ENCODE peak calls at places on chromosome 15, in six cellular contexts. Z is stimulated activated naive B cell treated with anti-CD40 and anti-IgM and Interleukin-4, amounts not matched to agents 10 μg/mL and 1 μg/mL and 100 μg/mL, for 72 hours; M is posterior vena cava; O is NAMALWA; I is NCI-H510A treated with DMSO at 0.1 percent for 48 hours; B is omental fat pad. A is an unnamed sample.

GRCh38 chr15:70047386-70048195 is 50.1 kb downstream of the TLE3 start:
- DNase-seq in B (no peak), I (no peak), O (no peak), M (peak; percentile 78), Z (no peak), A (no peak)

GRCh38 chr15:87656373-87656772 is 600.2 kb downstream of the NTRK3 start:
- DNase-seq in B (no peak), Z (no peak), I (no peak), O (no peak), M (no peak), A (no peak)

GRCh38 chr15:73030280-73030679 is 22.0 kb upstream of the NEO1 start:
- DNase-seq in I (peak; percentile 14), B (no peak), O (no peak), Z (no peak), M (no peak), A (no peak)

GRCh38 chr15:91941871-91942270 is 88.4 kb downstream of the SLCO3A1 start:
- DNase-seq in Z (no peak), I (no peak), M (no peak), O (no peak), B (no peak), A (no peak)

GRCh38 chr15:99430881-99431401 is 134.8 kb upstream of the MEF2A start:
- DNase-seq in B (peak; percentile 18), M (peak; percentile 62), O (no peak), I (no peak), Z (no peak), A (no peak)

GRCh38 chr15:36755341-36755740 is 175.9 kb downstream of the CDIN1 start:
- DNase-seq in O (no peak), M (no peak), Z (no peak), I (no peak), B (no peak), A (no peak)

GRCh38 chr15:93321881-93322282 is 232.9 kb upstream of the RGMA start:
- DNase-seq in B (no peak), I (no peak), Z (no peak), M (no peak), O (no peak), A (no peak)

GRCh38 chr15:65373163-65373651 is 4.6 kb downstream of the IGDCC3 start:
- DNase-seq in B (no peak), M (peak; percentile 65), O (no peak), Z (no peak), I (no peak), A (no peak)

GRCh38 chr15:92095691-92096090 is 242.2 kb downstream of the SLCO3A1 start:
- DNase-seq in I (no peak), Z (no peak), O (no peak), M (no peak), B (no peak), A (peak; percentile 31)

GRCh38 chr15:57425842-57426241 is 49.5 kb downstream of the CGNL1 start:
- DNase-seq in M (no peak), O (no peak), I (no peak), B (no peak), Z (no peak), A (no peak)

GRCh38 chr15:52653451-52653964 is 25.7 kb downstream of the ATOSA start:
- DNase-seq in Z (no peak), M (no peak), O (no peak), B (no peak), I (peak; percentile 17), A (no peak)

GRCh38 chr15:78341057-78341763 is 1.1 kb downstream of the CRABP1 start:
- DNase-seq in B (no peak), Z (no peak), I (no peak), O (no peak), M (peak; percentile 77), A (no peak)

GRCh38 chr15:49521802-49522201 is 98.8 kb downstream of the FGF7 start:
- DNase-seq in O (no peak), B (no peak), M (no peak), I (no peak), Z (no peak), A (no peak)

GRCh38 chr15:71282086-71282485 is 166.8 kb downstream of the THSD4 start:
- DNase-seq in Z (no peak), O (no peak), I (no peak), B (no peak), M (no peak), A (no peak)

GRCh38 chr15:48440084-48440483 is 108.9 kb downstream of the DUT start:
- DNase-seq in B (no peak), Z (no peak), O (no peak), M (peak; percentile 74), I (no peak), A (no peak)

GRCh38 chr15:50183112-50183794 is 1.3 kb downstream of the SLC27A2 start:
- DNase-seq in B (no peak), Z (no peak), O (no peak), I (no peak), M (no peak), A (peak; percentile 52)

GRCh38 chr15:90774731-90775521 is 57.8 kb downstream of the BLM start:
- DNase-seq in M (no peak), I (no peak), B (no peak), Z (no peak), O (no peak), A (no peak)

GRCh38 chr15:72685925-72686794 is at the start of the genes BBS4 and HIGD2B:
- DNase-seq in I (no peak), M (peak; percentile 96), O (peak; percentile 97), Z (peak; percentile 89), B (peak; percentile 63), A (peak; percentile 88)

GRCh38 chr15:57297630-57298029 is 78.7 kb upstream of the CGNL1 start:
- DNase-seq in B (no peak), O (no peak), Z (no peak), M (no peak), I (no peak), A (no peak)

GRCh38 chr15:36371509-36371908 is 207.9 kb upstream of the CDIN1 start:
- DNase-seq in Z (no peak), I (no peak), O (no peak), M (no peak), B (no peak), A (no peak)

GRCh38 chr15:87557871-87558270 is 698.7 kb downstream of the NTRK3 start:
- DNase-seq in B (no peak), M (no peak), I (no peak), O (no peak), Z (no peak), A (no peak)

GRCh38 chr15:56869573-56869972 is 48.9 kb upstream of the TCF12 start:
- DNase-seq in I (no peak), B (peak; percentile 56), Z (no peak), M (peak; percentile 85), O (no peak), A (no peak)

GRCh38 chr15:70132148-70132547 is 34.4 kb upstream of the TLE3 start:
- DNase-seq in B (no peak), Z (no peak), I (no peak), M (no peak), O (no peak), A (no peak)

GRCh38 chr15:39174332-39174731 is 406.5 kb upstream of the THBS1 start:
- DNase-seq in O (no peak), I (no peak), M (no peak), Z (no peak), B (no peak), A (no peak)

GRCh38 chr15:79372428-79372827 is 59.7 kb upstream of the MINAR1 start:
- DNase-seq in M (no peak), I (no peak), B (no peak), O (no peak), Z (no peak), A (no peak)

GRCh38 chr15:57921371-57921770 is 144.1 kb downstream of the ALDH1A2 start:
- DNase-seq in O (no peak), I (no peak), Z (no peak), M (no peak), B (no peak), A (no peak)